ENCODE peak calls at places on chromosomes 4 and X, in six cellular contexts. J is pancreas, T is cardiac fibroblast, B is IMR-90, D is EL, V is NCI-H2171. G is an unnamed sample.
A peak's percentile ranks its signal among the peaks of the same experiment; 100 is the strongest.

GRCh38 chr4:105306158-105306781 is 159.6 kb downstream of the TET2 start:
- DNase-seq in J (no peak), T (peak; percentile 4), B (no peak), D (peak; percentile 8), V (no peak), G (no peak)

GRCh38 chr4:2040391-2041233 is 18.5 kb upstream of the NAT8L start:
- DNase-seq in J (peak; percentile 41), T (no peak), B (no peak), D (no peak), V (no peak), G (no peak)

GRCh38 chrX:317424-318067 is 1.1 kb downstream of the GTPBP6 start:
- DNase-seq in J (no peak), T (no peak), B (no peak), D (no peak), V (no peak), G (no peak)

GRCh38 chrX:132488819-132489255 is at the start of gene MBNL3:
- DNase-seq in J (peak; percentile 67), T (peak; percentile 64), B (peak; percentile 5), D (peak; percentile 26), V (peak; percentile 71), G (peak; percentile 67)

GRCh38 chr4:47485047-47485692 is at the start of gene ATP10D:
- DNase-seq in J (peak; percentile 96), T (peak; percentile 95), B (peak; percentile 93), D (peak; percentile 94), V (peak; percentile 55), G (peak; percentile 94)

GRCh38 chr4:57265831-57266582 is 155.8 kb upstream of the IGFBP7 start:
- DNase-seq in J (no peak), T (peak; percentile 3), B (no peak), D (peak; percentile 15), V (no peak), G (peak; percentile 10)

GRCh38 chr4:25950476-25951389 is 36.7 kb downstream of the SMIM20 start:
- DNase-seq in J (no peak), T (peak; percentile 33), B (no peak), D (no peak), V (no peak), G (no peak)

GRCh38 chr4:27463816-27464215 is 603.2 kb downstream of the STIM2 start:
- DNase-seq in J (no peak), T (no peak), B (peak; percentile 0), D (peak; percentile 92), V (no peak), G (peak; percentile 1)

GRCh38 chrX:19629541-19629940 is 114.2 kb upstream of the MAP3K15 start:
- DNase-seq in J (no peak), T (no peak), B (no peak), D (no peak), V (no peak), G (no peak)

GRCh38 chrX:10007604-10008003 is 40.4 kb downstream of the CLDN34 start:
- DNase-seq in J (no peak), T (no peak), B (peak; percentile 73), D (no peak), V (no peak), G (peak; percentile 68)

GRCh38 chr4:91198951-91199350 is 1071.8 kb downstream of the CCSER1 start:
- DNase-seq in J (no peak), T (peak; percentile 5), B (no peak), D (no peak), V (no peak), G (no peak)

GRCh38 chrX:24676403-24677024 is 17.2 kb upstream of the POLA1 start:
- DNase-seq in J (no peak), T (no peak), B (no peak), D (no peak), V (peak; percentile 7), G (no peak)

GRCh38 chr4:37244583-37245390 is at the start of gene NWD2:
- DNase-seq in J (peak; percentile 18), T (peak; percentile 5), B (no peak), D (no peak), V (no peak), G (peak; percentile 12)

GRCh38 chr4:125420499-125420898 is 105.7 kb downstream of the FAT4 start:
- DNase-seq in J (no peak), T (peak; percentile 19), B (no peak), D (no peak), V (no peak), G (no peak)

GRCh38 chrX:108464604-108465003 is 25.0 kb downstream of the COL4A5 start:
- DNase-seq in J (no peak), T (no peak), B (no peak), D (peak; percentile 76), V (no peak), G (peak; percentile 81)

GRCh38 chrX:103730746-103731508 is 20.2 kb downstream of the TMEM31 start:
- DNase-seq in J (no peak), T (peak; percentile 95), B (peak; percentile 86), D (peak; percentile 80), V (no peak), G (peak; percentile 94)

GRCh38 chr4:184792950-184793555 is 32.7 kb downstream of the ACSL1 start:
- DNase-seq in J (no peak), T (peak; percentile 91), B (peak; percentile 96), D (peak; percentile 91), V (no peak), G (peak; percentile 97)

GRCh38 chrX:41142130-41142529 is 56.9 kb downstream of the USP9X start:
- DNase-seq in J (no peak), T (no peak), B (no peak), D (no peak), V (no peak), G (no peak)

GRCh38 chr4:2287594-2287915 is 25.6 kb upstream of the MXD4 start:
- DNase-seq in J (no peak), T (no peak), B (no peak), D (no peak), V (no peak), G (no peak)

GRCh38 chr4:153156263-153156662 is 48.0 kb upstream of the TRIM2 start:
- DNase-seq in J (no peak), T (no peak), B (no peak), D (no peak), V (no peak), G (peak; percentile 5)

GRCh38 chrX:120797201-120797938 is 78.3 kb downstream of the CT47B1 start:
- DNase-seq in J (no peak), T (peak; percentile 60), B (no peak), D (peak; percentile 1), V (no peak), G (peak; percentile 49)

GRCh38 chrX:72048515-72049455 is 82.9 kb downstream of the RTL5 start:
- DNase-seq in J (no peak), T (no peak), B (no peak), D (no peak), V (no peak), G (no peak)

GRCh38 chrX:22004866-22005265 is 27.3 kb upstream of the PHEX start:
- DNase-seq in J (no peak), T (no peak), B (no peak), D (no peak), V (no peak), G (no peak)

GRCh38 chr4:3690576-3691152 is 75.5 kb upstream of the ADRA2C start:
- DNase-seq in J (no peak), T (no peak), B (no peak), D (no peak), V (no peak), G (no peak)

GRCh38 chr4:109206610-109207009 is 95.8 kb downstream of the COL25A1 start:
- DNase-seq in J (no peak), T (no peak), B (no peak), D (no peak), V (no peak), G (peak; percentile 11)

GRCh38 chrX:37644381-37645305 is 40.9 kb upstream of the XK start:
- DNase-seq in J (no peak), T (no peak), B (no peak), D (no peak), V (no peak), G (no peak)

GRCh38 chr4:73208376-73208775 is 50.2 kb downstream of the ANKRD17 start:
- DNase-seq in J (no peak), T (peak; percentile 21), B (peak; percentile 79), D (peak; percentile 66), V (no peak), G (peak; percentile 31)

GRCh38 chr4:186887211-186887785 is 163.6 kb upstream of the FAT1 start:
- DNase-seq in J (no peak), T (no peak), B (no peak), D (peak; percentile 23), V (no peak), G (no peak)

GRCh38 chr4:99749445-99750391 is 66.9 kb upstream of the DAPP1 start:
- DNase-seq in J (no peak), T (no peak), B (no peak), D (no peak), V (peak; percentile 33), G (no peak)

GRCh38 chrX:69068295-69069085 is 96.8 kb downstream of the PJA1 start:
- DNase-seq in J (no peak), T (no peak), B (no peak), D (no peak), V (no peak), G (no peak)

GRCh38 chr4:41640905-41641304 is 102.9 kb downstream of the LIMCH1 start:
- DNase-seq in J (no peak), T (no peak), B (no peak), D (no peak), V (no peak), G (no peak)

GRCh38 chrX:22575161-22575845 is 302.6 kb downstream of the CBLL2 start:
- DNase-seq in J (no peak), T (peak; percentile 5), B (peak; percentile 26), D (peak; percentile 37), V (no peak), G (peak; percentile 12)

G was measured in fibroblast of lung.